ENCODE peak calls at places on chromosomes 4 and X, in ten cellular contexts. One of them, this sample, is unnamed.

GRCh38 chr4:153156263-153156662 is 48.0 kb upstream of the TRIM2 start:
- DNase-seq in ELR: peak
- DNase-seq in H7: peak
- DNase-seq in left ventricle myocardium inferior: no peak
- DNase-seq in colonic mucosa: no peak
- DNase-seq in stimulated activated CD4-positive, alpha-beta T cell treated with anti-CD3 and anti-CD28 coated beads, Interleukin-12 subunit alpha, Interleukin-12 subunit beta, amount 100 ng/mL, for 24 hours: no peak
- DNase-seq in NCI-H2029 treated with DMSO at 0.1 percent for 48 hours: no peak
- DNase-seq in endothelial cell: no peak
- DNase-seq in ACHN: no peak
- DNase-seq in Caki2: no peak
- DNase-seq in this sample: no peak

GRCh38 chr4:71472946-71473345 is 134.1 kb downstream of the SLC4A4 start:
- DNase-seq in ELR: peak
- DNase-seq in H7: no peak
- DNase-seq in left ventricle myocardium inferior: no peak
- DNase-seq in colonic mucosa: no peak
- DNase-seq in stimulated activated CD4-positive, alpha-beta T cell treated with anti-CD3 and anti-CD28 coated beads, Interleukin-12 subunit alpha, Interleukin-12 subunit beta, amount 100 ng/mL, for 24 hours: no peak
- DNase-seq in NCI-H2029 treated with DMSO at 0.1 percent for 48 hours: no peak
- DNase-seq in endothelial cell: no peak
- DNase-seq in ACHN: peak
- DNase-seq in Caki2: no peak
- DNase-seq in this sample: peak

GRCh38 chr4:124144302-124144701 is 568.2 kb downstream of the ANKRD50 start:
- DNase-seq in ELR: no peak
- DNase-seq in H7: no peak
- DNase-seq in left ventricle myocardium inferior: no peak
- DNase-seq in colonic mucosa: no peak
- DNase-seq in stimulated activated CD4-positive, alpha-beta T cell treated with anti-CD3 and anti-CD28 coated beads, Interleukin-12 subunit alpha, Interleukin-12 subunit beta, amount 100 ng/mL, for 24 hours: no peak
- DNase-seq in NCI-H2029 treated with DMSO at 0.1 percent for 48 hours: peak
- DNase-seq in endothelial cell: no peak
- DNase-seq in ACHN: peak
- DNase-seq in Caki2: peak
- DNase-seq in this sample: no peak

GRCh38 chrX:80807606-80808159 is 2.0 kb downstream of the BRWD3 start:
- DNase-seq in ELR: no peak
- DNase-seq in H7: no peak
- DNase-seq in left ventricle myocardium inferior: no peak
- DNase-seq in colonic mucosa: no peak
- DNase-seq in stimulated activated CD4-positive, alpha-beta T cell treated with anti-CD3 and anti-CD28 coated beads, Interleukin-12 subunit alpha, Interleukin-12 subunit beta, amount 100 ng/mL, for 24 hours: no peak
- DNase-seq in NCI-H2029 treated with DMSO at 0.1 percent for 48 hours: no peak
- DNase-seq in endothelial cell: no peak
- DNase-seq in ACHN: no peak
- DNase-seq in Caki2: peak
- DNase-seq in this sample: peak

GRCh38 chrX:9122504-9123245 is 88.7 kb upstream of the FAM9B start:
- DNase-seq in ELR: peak
- DNase-seq in H7: no peak
- DNase-seq in left ventricle myocardium inferior: no peak
- DNase-seq in colonic mucosa: no peak
- DNase-seq in stimulated activated CD4-positive, alpha-beta T cell treated with anti-CD3 and anti-CD28 coated beads, Interleukin-12 subunit alpha, Interleukin-12 subunit beta, amount 100 ng/mL, for 24 hours: no peak
- DNase-seq in NCI-H2029 treated with DMSO at 0.1 percent for 48 hours: no peak
- DNase-seq in endothelial cell: no peak
- DNase-seq in ACHN: no peak
- DNase-seq in Caki2: no peak
- DNase-seq in this sample: no peak

GRCh38 chr4:6371827-6372226 is 100.6 kb downstream of the PPP2R2C start:
- DNase-seq in ELR: no peak
- DNase-seq in H7: no peak
- DNase-seq in left ventricle myocardium inferior: no peak
- DNase-seq in colonic mucosa: no peak
- DNase-seq in stimulated activated CD4-positive, alpha-beta T cell treated with anti-CD3 and anti-CD28 coated beads, Interleukin-12 subunit alpha, Interleukin-12 subunit beta, amount 100 ng/mL, for 24 hours: no peak
- DNase-seq in NCI-H2029 treated with DMSO at 0.1 percent for 48 hours: no peak
- DNase-seq in endothelial cell: no peak
- DNase-seq in ACHN: no peak
- DNase-seq in Caki2: no peak
- DNase-seq in this sample: no peak

GRCh38 chr4:176999943-177000543 is 207.3 kb upstream of the VEGFC start:
- DNase-seq in ELR: peak
- DNase-seq in H7: no peak
- DNase-seq in left ventricle myocardium inferior: no peak
- DNase-seq in colonic mucosa: no peak
- DNase-seq in stimulated activated CD4-positive, alpha-beta T cell treated with anti-CD3 and anti-CD28 coated beads, Interleukin-12 subunit alpha, Interleukin-12 subunit beta, amount 100 ng/mL, for 24 hours: no peak
- DNase-seq in NCI-H2029 treated with DMSO at 0.1 percent for 48 hours: no peak
- DNase-seq in endothelial cell: no peak
- DNase-seq in ACHN: no peak
- DNase-seq in Caki2: no peak
- DNase-seq in this sample: no peak

GRCh38 chr4:38313175-38313574 is 350.8 kb upstream of the KLF3 start:
- DNase-seq in ELR: no peak
- DNase-seq in H7: no peak
- DNase-seq in left ventricle myocardium inferior: no peak
- DNase-seq in colonic mucosa: peak
- DNase-seq in stimulated activated CD4-positive, alpha-beta T cell treated with anti-CD3 and anti-CD28 coated beads, Interleukin-12 subunit alpha, Interleukin-12 subunit beta, amount 100 ng/mL, for 24 hours: no peak
- DNase-seq in NCI-H2029 treated with DMSO at 0.1 percent for 48 hours: peak
- DNase-seq in endothelial cell: no peak
- DNase-seq in ACHN: no peak
- DNase-seq in Caki2: no peak
- DNase-seq in this sample: no peak

This sample was measured in HS-27A.